ENCODE peak calls at places on chromosomes 6 and 20, in nine cellular contexts. X, R, C, N, O, Z, H, I and K are unnamed samples.

GRCh38 chr6:39389372-39389767 is 66.9 kb upstream of the KCNK16 start:
- DNase-seq in C (no peak), H (no peak), X (no peak), I (peak), R (no peak), N (no peak), O (no peak), Z (no peak), K (no peak)

GRCh38 chr20:10225439-10226080 is 6.9 kb downstream of the SNAP25 start:
- DNase-seq in X (no peak), I (peak), C (no peak), H (no peak), O (peak), N (no peak), R (no peak), Z (no peak), K (peak)

GRCh38 chr20:34624628-34625027 is 52.3 kb downstream of the PIGU start:
- DNase-seq in R (no peak), H (no peak), O (no peak), Z (no peak), N (peak), I (no peak), X (no peak), C (no peak), K (no peak)

GRCh38 chr20:24502184-24502583 is 32.8 kb downstream of the SYNDIG1 start:
- DNase-seq in H (no peak), R (peak), X (peak), Z (no peak), N (peak), O (no peak), C (no peak), I (no peak), K (no peak)

GRCh38 chr20:50980071-50980681 is 21.6 kb downstream of the MOCS3 start:
- DNase-seq in H (no peak), Z (no peak), O (peak), I (no peak), N (no peak), X (peak), R (peak), C (peak), K (no peak)

GRCh38 chr6:87483929-87484328 is 11.2 kb downstream of the SLC35A1 start:
- DNase-seq in I (peak), C (no peak), R (no peak), X (peak), N (no peak), Z (no peak), H (no peak), O (peak), K (peak)

GRCh38 chr20:50121858-50122271 is 8.9 kb upstream of the UBE2V1 start:
- DNase-seq in N (no peak), I (peak), O (no peak), H (no peak), X (peak), R (peak), C (no peak), Z (no peak), K (no peak)

GRCh38 chr20:63032026-63032800 is 25.4 kb upstream of the BHLHE23 start:
- DNase-seq in O (no peak), C (no peak), I (peak), X (no peak), R (no peak), N (no peak), H (peak), Z (no peak), K (no peak)

GRCh38 chr6:68778356-68779020 is 143.4 kb downstream of the ADGRB3 start:
- DNase-seq in C (peak), R (no peak), N (peak), O (peak), X (no peak), I (peak), H (no peak), Z (peak), K (peak)

GRCh38 chr20:32965581-32966373 is 38.5 kb downstream of the SUN5 start:
- DNase-seq in C (no peak), O (peak), N (peak), H (no peak), I (no peak), X (no peak), R (no peak), Z (no peak), K (no peak)

GRCh38 chr6:52394251-52394666 is 25.9 kb upstream of the EFHC1 start:
- DNase-seq in Z (no peak), X (no peak), O (no peak), C (no peak), I (no peak), N (no peak), H (no peak), R (no peak), K (no peak)

GRCh38 chr20:32333181-32333987 is 24.7 kb upstream of the ASXL1 start:
- DNase-seq in C (peak), Z (no peak), R (no peak), O (no peak), N (no peak), H (no peak), X (no peak), I (no peak), K (no peak)

GRCh38 chr20:7859371-7859802 is 80.9 kb downstream of the HAO1 start:
- DNase-seq in C (peak), I (peak), H (no peak), R (peak), X (peak), Z (no peak), N (peak), O (peak), K (peak)

GRCh38 chr6:90442366-90442765 is 144.5 kb downstream of the MAP3K7 start:
- DNase-seq in Z (no peak), O (no peak), H (no peak), C (no peak), I (no peak), N (no peak), X (no peak), R (no peak), K (no peak)

GRCh38 chr6:90446164-90446563 is 140.7 kb downstream of the MAP3K7 start:
- DNase-seq in N (no peak), O (no peak), H (no peak), C (no peak), X (no peak), Z (no peak), I (no peak), R (no peak), K (no peak)

GRCh38 chr6:90445533-90446108 is 141.3 kb downstream of the MAP3K7 start:
- DNase-seq in Z (no peak), R (no peak), I (no peak), X (no peak), N (no peak), O (no peak), C (no peak), H (no peak), K (no peak)

GRCh38 chr6:90440586-90441338 is 144.1 kb upstream of the BACH2 start:
- DNase-seq in X (no peak), N (no peak), R (no peak), C (no peak), H (no peak), Z (no peak), I (no peak), O (no peak), K (no peak)

GRCh38 chr6:90444125-90444745 is 142.6 kb downstream of the MAP3K7 start:
- DNase-seq in O (no peak), X (no peak), N (no peak), Z (no peak), H (no peak), I (no peak), C (no peak), R (no peak), K (no peak)
- TF ChIP-seq CTCF in O (no peak), X (no peak), N (no peak), Z (no peak), H (no peak), I (no peak), C (no peak), R (no peak), K (no peak)

GRCh38 chr6:125780540-125781306 is 10.0 kb upstream of the NCOA7 start:
- DNase-seq in C (peak), O (peak), H (peak), X (peak), I (peak), R (no peak), Z (no peak), N (peak), K (peak)

GRCh38 chr6:125784365-125784764 is 6.4 kb upstream of the NCOA7 start:
- DNase-seq in C (no peak), N (no peak), I (no peak), Z (no peak), O (no peak), R (no peak), H (no peak), X (peak), K (no peak)

GRCh38 chr6:125781307-125781868 is 9.4 kb upstream of the NCOA7 start:
- DNase-seq in N (peak), Z (no peak), I (peak), C (no peak), R (no peak), X (peak), H (no peak), O (no peak), K (no peak)

DNA sequence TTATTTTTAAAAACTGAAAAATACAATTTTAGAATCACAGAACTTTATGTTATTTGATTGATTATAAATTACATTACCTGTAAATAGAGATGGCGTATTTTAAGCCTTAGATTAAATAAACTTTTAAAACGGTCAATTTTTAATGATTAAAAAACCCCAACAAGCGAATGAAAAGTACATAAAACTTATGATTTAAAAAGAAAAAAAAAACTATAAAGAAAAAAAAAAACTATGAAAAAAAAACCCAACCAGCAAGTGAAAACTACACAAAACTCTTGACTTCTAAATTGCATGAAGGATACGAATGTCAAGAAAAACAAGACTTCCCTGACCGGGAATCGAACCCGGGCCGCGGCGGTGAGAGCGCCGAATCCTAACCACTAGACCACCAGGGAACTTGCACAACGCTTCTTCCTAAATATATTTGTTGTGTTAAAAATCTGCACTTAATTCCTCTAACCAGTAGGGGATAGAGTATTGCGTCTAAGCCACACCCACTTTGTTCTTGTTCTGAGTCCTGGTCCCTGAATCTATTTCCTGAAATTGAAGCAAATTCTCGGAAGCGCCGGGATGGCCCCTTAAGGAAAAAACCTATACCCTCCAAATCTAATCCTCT is 10.7 kb upstream of the NCOA7 start:
- DNase-seq in R (peak), C (peak), X (peak), Z (peak), N (peak), H (peak), I (peak), O (peak), K (peak)
- TF ChIP-seq CTCF in R (peak), C (no peak), X (peak), Z (peak), N (peak), H (peak), I (no peak), O (no peak), K (no peak)

DNA sequence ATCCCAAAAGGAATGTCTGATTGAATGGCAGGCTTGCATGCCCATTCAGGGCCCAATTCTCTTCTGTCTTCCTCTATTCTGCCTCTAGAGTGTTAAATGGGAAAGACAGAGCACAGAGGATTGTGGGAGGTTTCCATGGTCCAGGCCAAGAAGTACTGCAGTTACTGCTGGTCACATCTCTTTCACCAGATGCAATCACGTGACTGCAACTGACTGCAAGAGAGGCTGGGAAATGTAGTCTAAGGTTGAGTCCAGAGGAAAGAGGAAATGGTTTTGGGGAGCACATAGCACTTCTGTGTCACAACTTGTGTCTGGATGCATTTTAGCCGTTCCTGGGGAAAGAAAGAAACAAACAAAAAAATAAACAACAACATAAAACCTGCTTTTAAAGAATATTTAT is 336.4 kb upstream of the BTBD3 start:
- DNase-seq in H (no peak), I (peak), Z (no peak), X (no peak), R (no peak), C (no peak), O (peak), N (no peak), K (no peak)
- TF ChIP-seq CTCF in H (no peak), I (no peak), Z (no peak), X (no peak), R (no peak), C (no peak), O (no peak), N (no peak), K (no peak)

GRCh38 chr6:113402541-113402940 is 454.6 kb upstream of the MARCKS start:
- DNase-seq in O (no peak), C (no peak), H (no peak), R (no peak), X (no peak), I (no peak), Z (no peak), N (no peak), K (no peak)
- TF ChIP-seq CTCF in O (no peak), C (no peak), H (no peak), R (no peak), X (no peak), I (no peak), Z (no peak), N (no peak), K (no peak)

DNA sequence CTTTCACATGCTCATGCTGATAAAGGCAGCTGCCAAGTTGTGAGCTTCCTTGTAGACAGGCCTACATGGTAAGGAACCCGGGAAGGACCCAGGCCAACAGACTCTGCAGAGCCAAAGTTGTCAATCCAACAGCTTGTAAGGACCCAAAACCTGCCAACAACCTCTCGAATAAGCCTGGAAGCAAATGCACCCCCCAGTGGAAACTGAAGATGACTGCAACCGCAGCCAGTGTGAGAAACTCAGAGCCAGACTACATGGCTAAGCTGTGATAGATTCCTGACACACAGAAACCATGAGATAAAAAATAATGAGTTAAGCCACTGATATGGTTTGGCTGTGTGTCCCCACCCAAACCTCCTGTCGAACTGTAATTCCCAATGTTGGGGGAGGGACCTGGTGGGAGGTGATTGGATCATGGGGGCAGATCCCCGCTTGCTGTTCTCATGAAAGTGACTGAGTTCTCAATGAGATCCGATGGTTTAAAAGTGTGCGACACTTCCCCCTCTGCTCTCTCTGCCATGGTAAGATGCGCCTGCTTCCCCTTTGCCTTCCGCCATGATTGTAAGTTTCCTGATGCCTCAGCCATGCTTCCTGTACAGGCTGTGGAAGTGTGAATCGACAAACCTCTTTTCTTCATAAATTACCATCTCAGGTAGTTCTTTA is 18.8 kb upstream of the CLPSL2 start:
- DNase-seq in R (no peak), O (peak), X (peak), H (no peak), N (no peak), I (peak), C (peak), Z (no peak), K (peak)
- TF ChIP-seq CTCF in R (peak), O (peak), X (peak), H (no peak), N (no peak), I (peak), C (peak), Z (peak), K (peak)

DNA sequence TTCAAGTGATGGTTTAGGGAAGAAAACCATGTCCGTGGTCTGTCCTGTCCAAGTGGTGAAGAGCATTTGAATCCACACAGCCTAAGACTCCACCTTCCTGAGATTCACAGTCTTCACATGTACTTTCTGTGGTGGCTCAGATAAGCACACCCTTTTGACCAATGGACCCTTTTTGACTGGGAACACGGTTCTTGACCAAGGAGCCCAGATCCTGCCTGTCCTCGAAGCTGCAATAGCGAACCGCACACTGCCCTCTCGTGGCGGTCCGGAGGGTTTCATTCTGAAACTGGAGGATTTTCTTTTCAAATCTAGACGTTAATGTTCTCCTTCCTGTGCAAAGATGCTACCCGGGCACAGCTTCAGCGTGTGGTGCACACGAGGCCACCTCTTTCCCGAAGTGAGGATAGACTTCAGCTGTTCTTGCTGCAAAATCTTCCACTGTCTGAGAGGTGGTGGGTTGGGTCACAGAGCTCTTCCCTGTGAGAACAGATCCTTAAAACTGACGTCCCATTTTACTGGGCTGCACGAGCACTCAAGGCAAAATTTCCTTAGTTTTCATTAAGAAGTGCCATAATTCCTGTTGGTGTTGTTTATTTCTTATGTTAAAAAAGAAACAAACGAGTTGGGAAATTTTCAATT is 90.5 kb downstream of the SYNJ2 start:
- DNase-seq in H (peak), N (peak), C (peak), O (peak), R (no peak), Z (peak), X (peak), I (peak), K (peak)
- TF ChIP-seq CTCF in H (peak), N (peak), C (peak), O (peak), R (peak), Z (peak), X (peak), I (peak), K (peak)

DNA sequence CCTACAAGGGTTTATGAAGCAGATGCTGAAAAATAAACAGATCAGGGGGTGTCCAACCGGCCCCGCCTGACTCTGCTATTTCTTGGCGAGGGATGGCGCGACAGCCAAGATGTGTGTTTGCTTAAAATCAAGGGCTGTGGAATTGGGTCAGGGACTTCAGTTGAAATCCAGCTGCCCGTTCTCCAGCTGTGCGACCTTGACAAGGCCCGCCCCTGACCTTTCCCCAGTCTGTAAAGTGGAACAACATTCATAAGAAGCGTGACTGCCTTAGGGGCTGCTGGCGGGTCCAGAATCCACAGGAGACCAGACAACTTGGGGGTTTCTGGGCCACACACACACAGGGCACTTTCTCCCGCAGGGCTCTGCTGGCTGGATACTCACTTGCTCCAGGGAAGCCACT is 517.5 kb downstream of the PREX1 start:
- DNase-seq in X (no peak), I (no peak), H (peak), Z (no peak), N (no peak), O (no peak), R (no peak), C (no peak), K (no peak)
- TF ChIP-seq CTCF in X (no peak), I (no peak), H (no peak), Z (no peak), N (no peak), O (no peak), R (no peak), C (no peak), K (no peak)

GRCh38 chr6:14117158-14118090 is at the start of gene CD83:
- DNase-seq in N (peak), R (no peak), Z (peak), C (peak), X (no peak), H (peak), O (peak), I (peak), K (peak)
- TF ChIP-seq CTCF in N (no peak), R (peak), Z (peak), C (no peak), X (peak), H (no peak), O (no peak), I (peak), K (no peak)

DNA sequence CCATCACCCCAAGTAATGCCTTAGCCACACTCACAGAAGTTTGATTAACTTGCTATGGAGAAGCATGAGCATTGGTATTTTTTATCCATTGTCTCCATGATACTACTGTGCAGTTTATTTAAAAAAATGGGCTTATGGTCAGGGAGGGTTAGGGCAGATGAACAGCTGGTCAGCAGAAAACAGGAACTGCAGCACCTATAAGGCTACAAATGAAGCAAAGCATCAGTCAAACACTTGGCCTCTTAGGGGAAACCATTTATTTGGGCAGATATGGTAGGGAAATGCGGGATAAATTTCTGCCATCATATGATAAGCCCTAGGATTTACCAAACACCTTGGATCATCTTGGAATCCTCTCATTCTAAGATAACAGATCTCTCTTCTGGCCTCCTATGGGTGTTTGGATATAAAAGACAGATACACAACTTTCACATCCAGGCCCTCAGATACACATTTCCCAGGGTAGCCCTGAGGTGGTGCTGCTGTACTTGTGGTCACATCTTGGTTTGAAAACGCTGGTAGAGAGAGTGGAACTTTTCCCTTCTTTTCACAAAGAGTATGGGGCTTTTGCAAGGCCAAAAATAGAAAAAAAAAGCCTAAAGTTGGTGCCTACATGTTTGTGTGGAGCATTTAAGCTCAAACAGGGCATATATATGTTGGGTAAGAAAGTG is 42.8 kb upstream of the AHI1 start:
- DNase-seq in R (no peak), N (no peak), I (no peak), X (no peak), Z (no peak), C (peak), H (peak), O (no peak), K (no peak)
- TF ChIP-seq CTCF in R (peak), N (no peak), I (no peak), X (peak), Z (no peak), C (no peak), H (no peak), O (peak), K (no peak)